ENCODE peak calls at places on chromosomes 13 and 19, in ten cellular contexts. R is A549; I is H1; C is HepG2; L is neural progenitor cell; P is WERI-Rb-1; A is CD8-positive, alpha-beta T cell; E is left ventricle myocardium inferior; J is GM23338; F is brain microvascular endothelial cell. M is an unnamed sample.

GRCh38 chr13:91520952-91521351 is 122.5 kb downstream of the GPC5 start:
- DNase-seq in C (no peak), J (no peak), I (no peak), F (no peak), E (no peak), R (no peak), P (no peak), L (no peak), A (no peak), M (no peak)

GRCh38 chr13:51523082-51523518 is 61.2 kb upstream of the WDFY2 start:
- DNase-seq in R (peak; percentile 76), F (no peak), E (no peak), A (peak; percentile 6), I (no peak), L (no peak), P (no peak), C (peak; percentile 53), J (no peak), M (no peak)

GRCh38 chr19:29675650-29676186 is 10.5 kb downstream of the PLEKHF1 start:
- DNase-seq in A (no peak), L (no peak), C (no peak), E (no peak), P (no peak), J (no peak), I (no peak), F (no peak), R (no peak), M (no peak)

GRCh38 chr19:49585023-49585422 is 3.9 kb downstream of the PRRG2 start:
- DNase-seq in E (no peak), J (peak; percentile 92), R (no peak), C (no peak), A (no peak), L (peak; percentile 80), I (peak; percentile 81), P (peak; percentile 25), F (no peak), M (no peak)

GRCh38 chr19:585551-586110 is 4.0 kb upstream of the HCN2 start:
- DNase-seq in I (no peak), A (no peak), P (no peak), E (no peak), J (peak; percentile 6), F (no peak), C (no peak), R (no peak), L (no peak), M (no peak)

GRCh38 chr19:53865918-53866696 is 1.6 kb upstream of the MYADM start:
- DNase-seq in A (peak; percentile 48), J (peak; percentile 85), L (peak; percentile 91), P (peak; percentile 22), C (peak; percentile 68), I (peak; percentile 83), E (peak; percentile 88), F (no peak), R (peak; percentile 92), M (peak; percentile 49)

GRCh38 chr19:45691516-45692186 is at the start of gene SNRPD2:
- DNase-seq in A (peak; percentile 91), F (peak; percentile 94), C (peak; percentile 91), E (peak; percentile 91), P (peak; percentile 95), J (peak; percentile 98), L (peak; percentile 98), R (peak; percentile 98), I (peak; percentile 97), M (peak; percentile 89)

GRCh38 chr19:29724102-29724641 is 9.1 kb upstream of the C19orf12 start:
- DNase-seq in R (no peak), L (peak; percentile 71), C (no peak), J (peak; percentile 75), A (no peak), E (no peak), F (no peak), P (peak; percentile 79), I (peak; percentile 73), M (no peak)

GRCh38 chr19:38162632-38163031 is 61.4 kb downstream of the DPF1 start:
- DNase-seq in E (no peak), L (no peak), P (no peak), C (no peak), I (no peak), J (no peak), F (no peak), A (no peak), R (peak; percentile 70), M (no peak)

GRCh38 chr19:38162094-38162493 is 61.9 kb downstream of the DPF1 start:
- DNase-seq in F (no peak), J (no peak), A (no peak), R (no peak), P (no peak), C (no peak), I (no peak), L (no peak), E (no peak), M (no peak)

GRCh38 chr19:38163419-38164290 is 60.4 kb downstream of the DPF1 start:
- DNase-seq in P (no peak), J (no peak), C (no peak), A (no peak), F (no peak), I (no peak), R (no peak), E (no peak), L (no peak), M (no peak)

GRCh38 chr19:38164526-38164925 is 59.5 kb downstream of the DPF1 start:
- DNase-seq in L (no peak), J (no peak), C (no peak), E (no peak), I (no peak), A (no peak), F (no peak), P (no peak), R (no peak), M (no peak)

GRCh38 chr19:38165335-38165734 is 58.7 kb downstream of the DPF1 start:
- DNase-seq in F (no peak), A (no peak), L (no peak), C (no peak), E (no peak), J (no peak), P (no peak), I (no peak), R (no peak), M (no peak)
- H3K27ac ChIP-seq in F (no peak overlapping the region), A (no peak overlapping the region), L (no peak overlapping the region), C (no peak overlapping the region), E (no peak overlapping the region), J (no peak overlapping the region), P (no peak overlapping the region), I (no peak overlapping the region), R (no peak overlapping the region), M (no peak overlapping the region)

GRCh38 chr13:38042771-38043170 is 173.2 kb upstream of the TRPC4 start:
- DNase-seq in C (no peak), A (no peak), R (no peak), P (no peak), I (no peak), J (no peak), L (no peak), F (peak; percentile 13), E (no peak), M (no peak)

GRCh38 chr13:38044067-38044466 is 174.5 kb upstream of the TRPC4 start:
- DNase-seq in I (no peak), J (no peak), F (no peak), A (no peak), L (no peak), P (no peak), R (no peak), C (no peak), E (no peak), M (no peak)

GRCh38 chr13:38046049-38046376 is 176.4 kb upstream of the TRPC4 start:
- DNase-seq in R (no peak), I (no peak), J (no peak), F (no peak), A (no peak), C (no peak), E (no peak), L (no peak), P (no peak), M (no peak)

DNA sequence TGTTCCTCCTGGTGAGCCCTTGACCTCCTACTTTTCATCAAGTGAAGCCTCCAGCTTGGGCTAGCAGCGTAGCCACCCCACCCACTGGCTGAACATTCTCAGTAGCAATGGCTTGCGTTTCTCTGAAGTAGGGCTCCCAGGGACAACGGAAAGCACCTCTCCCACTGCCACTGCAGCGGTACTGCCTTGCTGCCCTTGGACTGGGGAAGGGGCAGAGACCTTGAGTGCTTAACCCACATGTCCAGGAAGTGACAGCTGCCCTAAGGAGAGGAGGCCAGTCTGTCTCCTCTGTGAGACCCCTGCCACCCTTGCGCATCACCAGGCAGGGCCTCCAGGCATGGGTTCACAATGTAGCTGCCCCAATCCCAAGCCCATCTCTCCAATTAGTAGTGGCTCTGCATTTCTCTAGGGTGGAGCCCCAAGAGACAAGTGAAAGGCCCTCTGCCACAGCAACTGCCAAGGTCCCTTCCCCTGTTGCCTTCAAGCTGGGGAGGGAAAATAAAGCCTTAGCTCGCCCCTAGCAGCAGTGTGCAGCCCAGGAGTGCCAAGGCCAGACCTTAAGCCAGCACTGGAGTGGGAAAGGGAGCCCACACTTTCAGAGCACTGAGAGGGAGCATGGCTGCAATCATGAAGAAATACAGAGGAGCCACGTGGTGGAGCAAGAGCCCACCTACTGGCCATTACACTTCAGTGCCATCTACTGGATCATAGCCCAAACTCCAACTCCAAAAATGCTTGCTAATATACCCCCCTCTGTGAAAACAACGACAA is 175.9 kb upstream of the TRPC4 start:
- DNase-seq in L (peak; percentile 52), R (peak; percentile 7), C (peak; percentile 2), P (peak; percentile 9), A (no peak), F (peak; percentile 41), J (peak; percentile 64), I (no peak), E (no peak), M (no peak)
- TF ChIP-seq CTCF in L (peak; percentile 64), R (no peak), C (peak; percentile 24), P (peak; percentile 68), A (no peak), F (peak; percentile 85), J (peak; percentile 73), I (peak; percentile 41), E (peak; percentile 46), M (no peak)

DNA sequence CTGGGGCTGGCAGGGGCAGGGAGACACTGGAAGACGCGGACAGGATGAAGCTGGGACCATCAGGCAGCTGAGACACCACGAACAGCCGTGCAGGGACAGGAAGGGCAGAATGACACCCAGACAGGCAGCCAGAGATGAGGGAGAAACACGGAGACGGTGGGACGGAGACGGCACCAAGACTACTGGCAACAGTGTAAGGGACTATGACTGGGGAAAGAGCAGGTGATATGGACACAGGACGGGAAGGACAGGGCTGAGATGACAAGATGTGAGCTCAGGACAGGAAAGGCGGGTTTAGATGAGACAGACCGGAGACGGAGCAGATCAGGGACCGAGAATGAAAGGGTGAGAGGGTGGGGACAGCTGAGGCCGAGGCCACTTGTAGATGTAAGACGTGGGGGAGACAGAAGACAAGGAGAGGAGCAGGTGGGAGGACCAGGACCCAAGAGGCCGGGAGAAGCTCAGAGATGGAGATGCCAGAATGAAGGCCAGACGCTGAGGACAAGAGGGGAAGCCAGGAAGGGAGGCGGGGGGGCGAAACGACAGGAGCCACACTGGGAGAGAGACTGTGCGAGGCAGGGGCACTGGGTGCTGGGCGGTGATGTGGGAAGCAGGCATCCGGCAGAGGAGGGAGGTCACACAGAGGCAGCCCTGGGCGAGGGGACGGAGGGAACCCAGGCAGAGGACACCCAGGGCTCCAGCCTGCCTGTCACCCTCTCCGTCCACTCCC is 17.5 kb upstream of the EHD2 start:
- DNase-seq in P (no peak), L (no peak), F (no peak), A (no peak), C (no peak), I (no peak), J (no peak), R (no peak), E (no peak), M (no peak)
- H3K27ac ChIP-seq in P (no peak overlapping the region), L (no peak overlapping the region), F (no peak overlapping the region), A (no peak overlapping the region), C (no peak overlapping the region), I (no peak overlapping the region), J (no peak overlapping the region), R (no peak overlapping the region), E (no peak overlapping the region), M (no peak overlapping the region)

GRCh38 chr13:103862525-103862924 is 796.3 kb upstream of the SLC10A2 start:
- DNase-seq in R (no peak), C (no peak), J (no peak), L (no peak), A (no peak), E (no peak), P (no peak), I (no peak), F (no peak), M (no peak)

DNA sequence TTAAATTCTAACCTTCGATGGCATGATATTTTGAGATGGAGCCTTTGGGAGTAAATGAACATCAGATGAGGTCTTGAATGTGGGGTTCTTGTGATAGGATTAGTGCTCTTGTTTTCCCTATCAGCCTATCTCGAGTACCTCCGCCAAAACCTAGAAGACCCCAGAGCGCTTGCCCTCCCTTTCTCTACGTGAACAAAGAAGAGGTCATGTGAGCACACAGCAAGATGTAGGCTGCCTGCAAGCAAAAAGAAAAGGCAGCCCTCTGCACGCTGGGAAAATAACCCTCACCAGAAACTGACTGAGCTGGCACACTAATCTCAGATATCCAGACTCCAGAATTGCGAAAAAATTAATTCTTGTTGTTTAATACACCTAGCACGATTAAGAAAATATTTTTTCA is 799.8 kb upstream of the SLC10A2 start:
- DNase-seq in P (no peak), I (no peak), A (no peak), R (no peak), C (no peak), L (peak; percentile 71), J (no peak), F (no peak), E (no peak), M (no peak)
- TF ChIP-seq CTCF in P (no peak), I (no peak), A (no peak), R (no peak), C (no peak), L (no peak), J (no peak), F (no peak), E (no peak), M (no peak)

M was measured in CD4-positive, alpha-beta T cell.